ENCODE peak calls at places on chromosomes 4 and X, in five cellular contexts. S is GM12878, B is NT2/D1, U is HepG2, Q is H1. N is an unnamed sample.

GRCh38 chr4:5751918-5752802 is 41.2 kb downstream of the EVC start:
- DNase-seq in Q (peak), U (no peak), S (no peak), B (peak), N (no peak)

GRCh38 chrX:15170927-15171326 is 99.0 kb downstream of the ASB9 start:
- DNase-seq in S (no peak), Q (no peak), U (no peak), B (no peak), N (no peak)

GRCh38 chrX:29397506-29397905 is 810.3 kb downstream of the IL1RAPL1 start:
- DNase-seq in S (no peak), Q (no peak), U (no peak), B (no peak), N (no peak)

GRCh38 chr4:24488399-24489164 is 95.8 kb downstream of the DHX15 start:
- DNase-seq in U (peak), Q (peak), S (peak), B (no peak), N (peak)

GRCh38 chrX:46840946-46841740 is 4.3 kb downstream of the RP2 start:
- DNase-seq in U (no peak), Q (no peak), B (no peak), S (no peak), N (no peak)

GRCh38 chr4:13966241-13967195 is 339.0 kb upstream of the BOD1L1 start:
- DNase-seq in Q (no peak), S (no peak), U (no peak), B (no peak), N (no peak)

GRCh38 chrX:153473126-153473525 is 2.8 kb upstream of the HAUS7 start:
- DNase-seq in Q (no peak), U (no peak), B (no peak), S (no peak), N (no peak)

GRCh38 chrX:109857898-109858297 is 124.8 kb upstream of the ACSL4 start:
- DNase-seq in U (no peak), Q (no peak), S (no peak), B (no peak), N (no peak)

GRCh38 chr4:129429566-129430339 is 333.8 kb downstream of the C4orf33 start:
- DNase-seq in Q (no peak), U (no peak), B (no peak), S (no peak), N (no peak)

DNA sequence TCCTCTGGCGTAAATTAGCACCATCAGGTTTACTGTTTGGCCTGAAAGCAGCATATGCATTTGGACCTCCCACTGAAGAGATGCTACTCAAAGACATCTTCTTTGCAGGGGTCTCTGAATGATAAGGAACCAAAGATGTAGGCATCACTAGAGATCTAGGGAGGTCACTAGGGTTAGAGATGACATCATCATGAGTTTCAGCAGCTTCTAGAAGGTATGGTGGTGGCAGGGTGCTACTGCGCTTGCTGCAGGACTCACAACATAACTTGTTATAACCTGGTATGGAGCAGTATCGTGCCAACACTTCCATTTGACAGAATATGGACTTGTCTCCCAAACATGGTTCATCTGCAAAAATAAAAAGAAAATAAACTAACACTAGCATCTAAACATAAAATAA is 251.6 kb downstream of the NPFFR2 start:
- DNase-seq in U (no peak), Q (no peak), S (no peak), B (no peak), N (no peak)
- TF ChIP-seq SUZ12 in U (no peak), Q (no peak), S (no peak), B (no peak), N (no peak)

GRCh38 chr4:8013976-8014726 is 74.5 kb upstream of the AFAP1 start:
- DNase-seq in S (no peak), Q (no peak), B (no peak), U (no peak), N (no peak)

GRCh38 chr4:8019396-8020365 is 80.0 kb upstream of the AFAP1 start:
- DNase-seq in U (no peak), B (no peak), S (no peak), Q (no peak), N (no peak)

GRCh38 chr4:8012517-8012916 is 72.9 kb upstream of the AFAP1 start:
- DNase-seq in U (no peak), S (no peak), Q (no peak), B (no peak), N (no peak)

GRCh38 chr4:8016527-8016926 is 76.9 kb upstream of the AFAP1 start:
- DNase-seq in Q (no peak), B (no peak), S (no peak), U (no peak), N (no peak)

GRCh38 chr4:8015512-8015911 is 75.9 kb upstream of the AFAP1 start:
- DNase-seq in B (no peak), U (no peak), Q (no peak), S (no peak), N (peak)
- TF ChIP-seq SUZ12 in B (no peak), U (no peak), Q (no peak), S (no peak), N (no peak)

GRCh38 chrX:103437147-103437873 is 61.0 kb downstream of the BEX3 start:
- DNase-seq in Q (no peak), S (no peak), U (no peak), B (no peak), N (no peak)
- TF ChIP-seq SUZ12 in Q (no peak), S (no peak), U (no peak), B (no peak), N (no peak)

DNA sequence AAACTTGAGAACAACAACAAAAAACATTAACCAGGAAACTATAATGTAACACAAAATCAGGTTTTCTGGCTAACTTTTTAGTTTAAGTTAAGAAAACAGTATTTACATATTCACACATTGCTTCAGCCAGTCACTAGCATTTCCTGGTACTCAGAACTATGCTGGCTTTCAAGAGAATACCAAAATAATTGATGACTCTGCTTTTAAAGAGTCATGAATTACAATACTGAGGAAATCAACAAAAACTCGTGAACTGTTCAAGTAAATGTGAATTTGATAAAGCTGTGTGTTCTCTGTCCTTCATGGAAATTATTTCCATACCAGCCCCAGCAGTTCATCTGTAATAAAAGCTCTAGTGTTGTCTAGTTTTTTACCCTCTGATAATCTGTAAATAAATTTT is 27.4 kb downstream of the PRSS12 start:
- DNase-seq in B (no peak), Q (no peak), S (no peak), U (no peak), N (no peak)
- TF ChIP-seq SUZ12 in B (no peak), Q (no peak), S (no peak), U (no peak), N (no peak)

DNA sequence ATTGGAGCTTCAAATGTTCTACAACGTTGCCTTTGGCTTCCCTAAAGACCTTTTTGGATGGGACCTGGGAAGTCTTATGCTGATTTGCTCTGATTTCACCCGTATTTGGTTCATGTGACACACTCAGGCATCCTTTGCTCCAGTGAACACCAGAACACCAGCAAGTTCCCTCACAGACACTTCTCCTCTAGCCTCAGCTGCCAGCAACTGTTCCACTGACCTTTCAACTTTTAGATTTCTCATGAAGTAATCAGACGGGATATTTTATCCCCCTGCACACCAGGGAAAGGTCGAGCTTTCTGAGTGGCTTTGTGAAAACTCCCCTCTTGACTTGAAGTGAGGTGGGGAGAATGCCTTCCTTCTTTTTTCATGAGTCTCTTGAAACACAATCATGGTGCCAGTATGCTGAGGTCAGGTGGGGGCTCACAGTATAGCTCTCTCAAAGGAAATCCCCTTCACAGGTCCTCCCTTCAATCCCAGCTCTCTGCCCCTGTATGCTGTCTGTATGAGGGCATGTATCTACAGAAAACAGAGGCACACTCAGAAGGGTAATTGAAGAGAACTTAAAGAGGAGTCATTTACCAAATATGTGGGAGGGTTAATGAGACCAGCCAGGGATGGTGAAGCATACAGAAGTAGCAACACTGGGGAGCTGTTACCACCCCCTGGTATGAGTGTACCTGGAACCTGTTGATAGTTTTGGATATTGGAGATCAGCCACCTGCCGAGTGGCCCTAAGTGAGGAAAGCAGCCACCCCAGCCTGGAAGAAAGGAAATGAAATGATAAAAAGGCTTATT is 62.7 kb downstream of the FGFBP1 start:
- DNase-seq in S (no peak), U (no peak), Q (no peak), B (no peak), N (no peak)
- TF ChIP-seq SUZ12 in S (no peak), U (no peak), Q (no peak), B (no peak), N (no peak)

GRCh38 chrX:31266172-31267076 is 194.6 kb upstream of the FTHL17 start:
- DNase-seq in Q (peak), S (no peak), U (peak), B (no peak), N (peak)
- TF ChIP-seq SUZ12 in Q (no peak), S (no peak), U (no peak), B (no peak), N (no peak)

GRCh38 chr4:125832161-125832560 is 517.4 kb downstream of the FAT4 start:
- DNase-seq in B (no peak), S (no peak), Q (no peak), U (no peak), N (no peak)

GRCh38 chr4:125827338-125828074 is 512.8 kb downstream of the FAT4 start:
- DNase-seq in S (no peak), B (no peak), U (no peak), Q (no peak), N (no peak)

GRCh38 chr4:125828316-125828715 is 513.6 kb downstream of the FAT4 start:
- DNase-seq in Q (no peak), B (no peak), U (no peak), S (no peak), N (no peak)

GRCh38 chr4:125826801-125827200 is 512.0 kb downstream of the FAT4 start:
- DNase-seq in U (no peak), B (no peak), Q (no peak), S (no peak), N (no peak)
- TF ChIP-seq SUZ12 in U (no peak), B (no peak), Q (no peak), S (no peak), N (no peak)

DNA sequence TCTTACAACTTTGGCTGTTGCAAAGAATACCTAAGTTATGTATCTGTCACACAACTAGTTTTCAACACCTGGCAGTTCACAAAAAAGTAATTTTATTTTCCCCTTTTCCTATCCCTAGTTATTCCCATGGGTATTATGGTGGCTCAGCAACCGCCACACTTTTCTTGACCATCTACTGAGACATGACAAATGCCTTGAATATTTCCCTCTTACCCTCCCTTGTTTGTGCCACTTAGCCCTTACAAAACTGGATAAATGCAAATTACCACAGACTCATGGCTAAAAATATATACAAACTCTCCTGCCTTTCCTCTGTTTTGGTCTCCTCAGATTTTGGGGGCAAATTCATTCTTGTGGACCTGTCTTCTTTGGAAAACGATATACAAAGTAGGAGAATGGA is 72.1 kb downstream of the AMOT start:
- DNase-seq in B (no peak), S (no peak), Q (no peak), U (no peak), N (no peak)
- TF ChIP-seq SUZ12 in B (no peak), S (no peak), Q (no peak), U (no peak), N (no peak)

DNA sequence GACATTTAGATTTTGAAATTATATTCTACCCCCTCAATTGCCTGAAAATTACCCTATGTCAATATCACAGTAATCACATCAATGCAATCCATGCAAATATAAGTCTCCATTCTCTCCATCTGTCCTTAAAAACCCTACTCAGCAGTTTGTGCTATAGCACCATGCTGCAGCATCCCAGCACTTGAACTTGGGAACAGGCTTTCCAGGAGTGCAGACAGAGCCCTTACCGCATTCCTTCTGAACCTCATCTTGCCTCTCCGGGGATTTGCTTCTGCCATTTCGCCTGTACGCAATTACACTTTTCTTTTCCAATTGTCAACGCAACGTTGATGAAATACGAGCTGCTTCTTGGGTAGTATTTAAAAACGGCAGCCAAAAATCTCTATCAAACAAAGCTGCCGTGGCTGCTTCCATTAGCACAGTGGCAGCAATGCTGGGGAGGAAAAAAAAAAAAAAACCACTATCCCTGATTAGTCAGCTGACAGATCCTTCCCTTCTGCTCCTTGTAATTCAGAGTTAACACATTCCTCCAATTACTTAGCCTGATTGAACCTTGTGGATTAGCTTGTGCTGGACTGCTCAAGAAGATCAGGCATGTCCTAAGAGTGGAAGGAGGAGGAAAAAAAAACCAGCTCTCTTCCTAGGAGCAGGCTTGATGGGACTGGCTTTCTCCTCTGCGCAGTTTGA is 65.6 kb downstream of the MCF2 start:
- DNase-seq in U (no peak), S (no peak), Q (peak), B (peak), N (no peak)
- TF ChIP-seq SUZ12 in U (no peak), S (no peak), Q (no peak), B (no peak), N (no peak)

N was measured in HEK293T.